ENCODE peak calls at places on chromosomes 2 and 18, in ten cellular contexts. N, T, Y, D, K, J, V, H, P and E are unnamed samples.

GRCh38 chr2:134120718-134121630 is 132.9 kb upstream of the MGAT5 start:
- DNase-seq in D (no peak), N (peak; percentile 68), V (peak; percentile 84), Y (no peak), P (no peak), J (no peak), K (peak; percentile 67), T (peak; percentile 56), H (peak; percentile 73), E (peak; percentile 93)

GRCh38 chr2:134250840-134251461 is 2.9 kb upstream of the MGAT5 start:
- DNase-seq in H (no peak), P (no peak), D (no peak), N (no peak), K (no peak), T (no peak), Y (no peak), V (no peak), J (no peak), E (no peak)

GRCh38 chr2:239369631-239370161 is 31.1 kb downstream of the HDAC4 start:
- DNase-seq in J (no peak), T (no peak), K (peak; percentile 46), Y (no peak), P (no peak), V (peak; percentile 83), H (peak; percentile 52), D (peak; percentile 83), N (no peak), E (no peak)

GRCh38 chr18:76380791-76381405 is 114.1 kb downstream of the ZNF516 start:
- DNase-seq in D (no peak), P (no peak), N (no peak), K (no peak), T (peak; percentile 79), J (peak; percentile 43), V (peak; percentile 64), Y (peak; percentile 54), H (no peak), E (no peak)

GRCh38 chr18:44723973-44724778 is 43.5 kb downstream of the SETBP1 start:
- DNase-seq in N (no peak), T (peak; percentile 14), K (no peak), J (no peak), Y (no peak), V (no peak), D (no peak), P (no peak), H (no peak), E (no peak)

GRCh38 chr18:66734451-66734850 is 130.6 kb upstream of the CDH19 start:
- DNase-seq in Y (no peak), N (no peak), H (no peak), K (no peak), J (no peak), P (no peak), D (no peak), V (no peak), T (no peak), E (no peak)

GRCh38 chr2:120779781-120780283 is 44.2 kb downstream of the GLI2 start:
- DNase-seq in V (no peak), J (no peak), P (no peak), H (no peak), N (no peak), T (peak; percentile 23), D (no peak), K (no peak), Y (no peak), E (no peak)

GRCh38 chr2:189549440-189549832 is 31.1 kb downstream of the SLC40A1 start:
- DNase-seq in T (no peak), N (no peak), V (peak; percentile 73), J (no peak), Y (no peak), D (no peak), H (no peak), P (no peak), K (no peak), E (no peak)

GRCh38 chr2:102925003-102925402 is 163.2 kb downstream of the TMEM182 start:
- DNase-seq in N (no peak), V (no peak), J (no peak), K (no peak), Y (no peak), H (no peak), P (no peak), D (no peak), T (no peak), E (no peak)

GRCh38 chr18:47113796-47114540 is 36.3 kb downstream of the HDHD2 start:
- DNase-seq in V (no peak), T (no peak), P (no peak), N (no peak), D (no peak), K (no peak), Y (no peak), J (no peak), H (no peak), E (no peak)

DNA sequence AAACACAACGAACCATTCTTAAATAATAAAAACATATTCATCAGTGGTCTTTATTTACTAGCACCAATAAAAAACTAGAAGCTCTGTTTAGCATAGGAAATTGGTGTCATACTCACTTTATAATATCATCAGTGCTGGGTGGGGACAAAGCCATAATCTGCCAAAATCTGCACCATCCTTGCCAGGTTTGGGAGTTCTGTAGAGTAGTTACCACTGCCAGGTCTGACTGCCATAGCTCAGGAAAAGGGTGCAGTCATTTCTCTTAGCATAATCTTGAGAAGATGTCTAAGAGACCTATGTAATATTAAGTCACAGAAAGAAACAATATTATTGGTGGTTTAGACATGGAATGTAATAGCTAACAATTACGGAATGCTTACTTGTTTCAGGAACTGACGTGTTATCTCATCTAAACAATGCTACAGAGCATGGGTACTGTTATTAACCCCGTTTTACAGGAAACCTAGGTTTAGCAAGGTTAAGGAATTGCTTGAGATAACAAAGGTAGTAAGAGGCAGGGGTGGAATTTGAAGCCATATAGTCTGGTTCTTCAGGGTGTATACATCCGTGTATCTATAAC is 1.6 kb upstream of the MARCHF7 start:
- DNase-seq in V (no peak), H (no peak), Y (no peak), T (no peak), J (no peak), P (no peak), D (no peak), N (no peak), K (no peak), E (no peak)
- TF ChIP-seq EP300 in V (no peak), H (no peak), Y (no peak), T (no peak), J (no peak), P (no peak), D (no peak), N (no peak), K (no peak), E (no peak)

DNA sequence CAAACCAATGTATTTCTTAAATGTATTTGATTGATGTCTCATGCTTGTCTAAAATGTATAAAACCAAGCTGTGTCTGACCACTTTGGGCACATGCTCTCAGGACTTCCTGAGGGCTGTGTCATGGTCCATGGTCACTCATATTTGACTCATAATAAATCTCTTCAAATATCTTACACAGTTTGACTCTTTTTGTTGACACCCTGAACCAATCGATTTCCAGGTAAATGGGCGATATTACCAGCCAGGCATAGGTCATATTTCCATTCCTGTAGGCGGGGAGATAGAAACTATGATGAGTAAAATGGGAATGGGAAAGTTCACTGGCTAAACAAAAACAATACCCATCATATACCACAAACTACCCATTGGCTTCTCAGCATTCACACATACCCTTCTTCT is 9.3 kb upstream of the TRAPPC8 start:
- DNase-seq in N (no peak), V (no peak), P (no peak), K (no peak), T (no peak), H (no peak), Y (no peak), J (no peak), D (no peak), E (no peak)
- H3K27ac ChIP-seq in N (no peak overlapping the region), V (no peak overlapping the region), P (no peak overlapping the region), K (no peak overlapping the region), T (no peak overlapping the region), H (no peak overlapping the region), Y (no peak overlapping the region), J (no peak overlapping the region), D (no peak overlapping the region), E (no peak overlapping the region)

GRCh38 chr2:215422676-215423075 is 13.2 kb downstream of the FN1 start:
- DNase-seq in D (no peak), N (no peak), P (no peak), J (no peak), Y (no peak), V (no peak), T (no peak), K (no peak), H (no peak), E (no peak)

GRCh38 chr2:215419769-215420470 is 15.9 kb downstream of the FN1 start:
- DNase-seq in D (no peak), K (no peak), Y (no peak), P (peak; percentile 87), T (no peak), V (no peak), H (no peak), N (no peak), J (no peak), E (no peak)

GRCh38 chr2:215419113-215419512 is 16.8 kb downstream of the FN1 start:
- DNase-seq in N (no peak), H (no peak), P (no peak), J (no peak), D (no peak), Y (no peak), K (no peak), T (no peak), V (no peak), E (no peak)

GRCh38 chr2:215421859-215422461 is 13.9 kb downstream of the FN1 start:
- DNase-seq in P (no peak), T (peak; percentile 16), K (no peak), H (no peak), J (no peak), Y (no peak), D (no peak), V (no peak), N (no peak), E (no peak)

GRCh38 chr2:215420471-215420935 is 15.4 kb downstream of the FN1 start:
- DNase-seq in T (no peak), P (peak; percentile 92), D (no peak), N (no peak), V (no peak), K (no peak), Y (no peak), J (no peak), H (no peak), E (no peak)
- TF ChIP-seq POLR2A in T (no peak), P (peak; percentile 60), D (no peak), N (no peak), V (no peak), K (no peak), Y (no peak), J (no peak), H (no peak), E (no peak)

DNA sequence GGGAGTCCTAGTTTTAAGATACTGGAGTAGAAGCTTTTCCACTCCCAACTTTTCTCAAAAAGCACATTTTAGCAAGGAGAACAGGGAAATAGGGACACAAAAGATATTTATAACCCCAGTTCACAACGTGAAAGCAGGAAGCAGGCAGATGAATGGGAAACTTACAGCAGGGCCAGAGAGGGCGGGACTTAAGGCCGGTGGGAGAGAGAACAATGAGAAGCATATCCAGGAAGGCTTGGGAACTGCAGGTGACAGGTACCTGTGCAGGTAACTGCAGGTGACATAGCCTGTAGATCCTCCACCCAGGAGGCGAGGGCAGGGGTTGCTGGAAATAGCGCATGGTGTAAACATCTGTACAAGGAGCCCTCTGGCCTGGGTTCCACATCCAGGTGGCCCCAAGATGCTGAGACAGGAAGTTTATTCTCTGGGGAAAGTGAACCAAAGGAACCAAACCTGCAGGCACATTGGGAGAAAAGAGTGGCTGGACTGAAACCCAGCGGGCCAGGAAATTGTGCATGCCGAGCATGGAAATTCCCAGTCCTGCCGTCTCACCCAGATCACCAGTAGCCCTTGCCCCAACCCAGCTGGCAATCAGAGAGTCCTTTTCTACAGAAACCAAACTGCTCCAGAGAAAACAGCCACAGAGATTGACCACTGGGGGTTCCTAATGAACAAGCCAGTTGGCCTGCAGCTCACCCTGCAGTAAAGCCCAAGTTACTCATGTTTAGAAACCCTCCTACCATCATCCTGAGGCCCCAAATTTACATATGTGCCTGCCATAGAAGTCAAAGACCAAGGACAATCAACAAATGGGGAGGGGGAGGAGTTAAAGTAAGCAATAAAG is 24.3 kb upstream of the COL6A3 start:
- DNase-seq in J (no peak), V (no peak), T (no peak), H (no peak), K (peak; percentile 55), P (no peak), Y (no peak), D (no peak), N (peak; percentile 79), E (no peak)
- TF ChIP-seq EP300 in J (no peak), V (no peak), T (no peak), H (no peak), K (no peak), P (no peak), Y (no peak), D (no peak), N (no peak), E (no peak)